ENCODE peak calls at places on chromosome 2, in four cellular contexts. U, J, H and R are unnamed samples.

GRCh38 chr2:189599245-189599644 is 18.7 kb upstream of the SLC40A1 start:
- DNase-seq in J (no peak), H (peak), U (no peak), R (no peak)

GRCh38 chr2:47990503-47990902 is 84.2 kb upstream of the FBXO11 start:
- DNase-seq in U (no peak), H (no peak), J (no peak), R (no peak)

GRCh38 chr2:66813976-66814375 is 379.1 kb downstream of the MEIS1 start:
- DNase-seq in U (no peak), J (no peak), H (no peak), R (no peak)

GRCh38 chr2:157264099-157264498 is 6.6 kb downstream of the GALNT5 start:
- DNase-seq in J (no peak), U (no peak), H (no peak), R (no peak)

GRCh38 chr2:156649596-156649995 is 213.4 kb downstream of the GPD2 start:
- DNase-seq in J (no peak), H (no peak), U (no peak), R (no peak)

GRCh38 chr2:74887961-74888670 is 54.2 kb downstream of the HK2 start:
- DNase-seq in H (no peak), U (no peak), J (no peak), R (no peak)

GRCh38 chr2:12700989-12701388 is 15.7 kb upstream of the TRIB2 start:
- DNase-seq in J (no peak), H (no peak), U (no peak), R (no peak)

GRCh38 chr2:158011055-158011771 is 90.5 kb upstream of the UPP2 start:
- DNase-seq in U (peak), J (no peak), H (peak), R (no peak)

GRCh38 chr2:223093436-223093839 is 41.4 kb downstream of the KCNE4 start:
- DNase-seq in J (no peak), U (no peak), H (peak), R (no peak)

GRCh38 chr2:205276071-205276777 is 406.1 kb upstream of the NRP2 start:
- DNase-seq in H (peak), U (no peak), J (no peak), R (no peak)
- H3K4me3 ChIP-seq in H (no peak), U (no peak), J (no peak), R (no peak)

DNA sequence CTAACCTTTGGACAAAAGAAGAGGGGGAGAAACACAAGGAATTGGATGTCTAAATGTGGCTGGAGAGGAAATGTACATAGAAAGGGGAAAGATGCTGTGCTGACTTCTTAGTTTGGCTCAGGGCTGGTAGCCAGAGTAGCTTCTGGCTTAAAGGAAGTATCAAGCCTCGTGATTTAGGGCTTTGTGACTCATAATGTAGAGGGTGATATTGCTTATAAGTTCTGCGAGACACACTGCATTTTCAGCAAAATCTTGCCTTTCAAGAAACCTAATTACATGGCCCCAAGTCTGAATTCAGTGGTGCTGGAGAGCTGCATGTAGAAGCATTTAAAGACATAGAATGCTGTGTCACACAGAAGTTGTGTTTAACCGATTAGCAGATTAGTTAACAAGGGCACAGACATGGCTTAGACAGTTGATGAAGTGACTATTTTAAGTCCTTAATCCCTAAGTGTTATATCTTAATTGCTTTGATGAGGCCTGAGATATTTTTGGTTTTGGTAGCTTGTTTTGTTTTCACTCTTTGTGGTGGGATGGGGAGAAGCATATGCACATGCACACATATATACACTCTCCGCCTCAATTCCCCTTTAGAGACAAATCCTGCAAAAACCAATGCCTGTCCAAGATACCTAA is 66.4 kb downstream of the EPAS1 start:
- DNase-seq in H (no peak), U (peak), J (no peak), R (no peak)
- H3K4me3 ChIP-seq in H (no peak), U (no peak), J (no peak), R (no peak)

GRCh38 chr2:127408807-127409099 is 9.5 kb upstream of the PROC start:
- DNase-seq in U (no peak), J (no peak), H (no peak), R (no peak)

GRCh38 chr2:127406454-127406853 is 11.8 kb upstream of the PROC start:
- DNase-seq in U (no peak), H (no peak), J (no peak), R (no peak)

GRCh38 chr2:127407661-127408003 is 10.6 kb upstream of the PROC start:
- DNase-seq in U (no peak), H (no peak), J (no peak), R (no peak)

GRCh38 chr2:127407091-127407490 is 11.1 kb upstream of the PROC start:
- DNase-seq in H (no peak), J (no peak), U (no peak), R (no peak)

DNA sequence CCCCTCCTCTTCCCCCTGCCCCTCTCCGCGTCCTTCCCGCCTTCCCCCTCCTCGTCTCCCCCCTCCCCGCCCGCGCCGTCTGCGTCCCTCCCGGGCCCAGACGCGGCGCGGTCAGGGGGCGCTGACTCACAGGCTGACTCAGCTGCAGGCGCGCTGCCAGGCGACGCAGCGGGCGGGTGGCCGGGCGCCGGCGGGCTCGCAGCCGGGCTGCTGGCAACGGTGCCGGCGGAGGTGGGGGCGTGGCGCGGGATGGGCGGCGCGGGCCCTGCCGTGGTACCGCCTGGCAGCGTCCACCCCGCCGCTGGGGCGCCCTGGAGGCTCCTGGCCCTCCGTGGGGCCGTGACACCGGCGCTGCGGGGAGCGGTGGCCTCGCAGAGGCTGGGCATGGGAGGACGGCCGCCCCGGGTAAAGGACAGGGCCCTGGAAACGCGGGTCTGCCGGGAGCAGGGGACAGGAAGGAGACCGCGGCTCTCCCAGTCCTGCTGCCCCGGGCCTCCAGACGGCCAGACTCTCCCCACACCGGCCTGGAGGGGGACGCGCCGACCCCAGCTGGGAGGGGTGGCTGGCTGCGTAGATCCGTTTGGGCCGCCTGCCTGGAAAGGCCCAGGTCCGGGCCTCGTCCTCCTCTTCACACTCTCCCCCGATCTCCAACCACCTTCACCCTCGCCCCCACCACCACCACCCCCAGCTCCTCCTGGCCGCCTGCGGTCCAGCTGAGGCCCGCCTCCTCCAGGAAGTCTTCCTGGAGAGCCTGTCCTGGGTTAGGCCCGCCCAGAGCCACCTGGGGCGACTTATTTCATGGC is 10.0 kb upstream of the PROC start:
- DNase-seq in U (peak), H (peak), J (no peak), R (no peak)
- H3K4me3 ChIP-seq in U (no peak), H (peak), J (peak), R (peak)

GRCh38 chr2:138359532-138359931 is 142.0 kb upstream of the SPOPL start:
- DNase-seq in H (no peak), J (no peak), U (no peak), R (no peak)

GRCh38 chr2:138369856-138370255 is 131.7 kb upstream of the SPOPL start:
- DNase-seq in H (no peak), J (no peak), U (no peak), R (no peak)

GRCh38 chr2:138365581-138365980 is 136.0 kb upstream of the SPOPL start:
- DNase-seq in J (no peak), H (no peak), U (no peak), R (no peak)

GRCh38 chr2:138364554-138365162 is 136.9 kb upstream of the SPOPL start:
- DNase-seq in J (no peak), H (no peak), U (no peak), R (no peak)
- H3K4me3 ChIP-seq in J (no peak), H (no peak), U (no peak), R (no peak)

GRCh38 chr2:134235771-134236170 is 18.1 kb upstream of the MGAT5 start:
- DNase-seq in U (no peak), H (peak), J (no peak), R (no peak)
- H3K4me3 ChIP-seq in U (no peak), H (no peak), J (no peak), R (no peak)

GRCh38 chr2:123077101-123077500 is 948.0 kb upstream of the CNTNAP5 start:
- DNase-seq in U (no peak), H (no peak), J (no peak), R (no peak)

GRCh38 chr2:123073371-123073770 is 951.7 kb upstream of the CNTNAP5 start:
- DNase-seq in H (no peak), J (no peak), U (no peak), R (no peak)

GRCh38 chr2:123073956-123074355 is 951.1 kb upstream of the CNTNAP5 start:
- DNase-seq in H (no peak), J (no peak), U (no peak), R (no peak)
- H3K4me3 ChIP-seq in H (no peak), J (no peak), U (no peak), R (no peak)

GRCh38 chr2:172380436-172381274 is 46.7 kb upstream of the ITGA6 start:
- DNase-seq in J (no peak), H (peak), U (no peak), R (no peak)

GRCh38 chr2:172375247-172375646 is 52.1 kb upstream of the ITGA6 start:
- DNase-seq in H (no peak), J (no peak), U (no peak), R (no peak)

GRCh38 chr2:172376505-172377125 is 50.8 kb upstream of the ITGA6 start:
- DNase-seq in U (no peak), J (no peak), H (no peak), R (no peak)

GRCh38 chr2:172377408-172377807 is 50.0 kb upstream of the ITGA6 start:
- DNase-seq in J (no peak), H (no peak), U (no peak), R (no peak)

DNA sequence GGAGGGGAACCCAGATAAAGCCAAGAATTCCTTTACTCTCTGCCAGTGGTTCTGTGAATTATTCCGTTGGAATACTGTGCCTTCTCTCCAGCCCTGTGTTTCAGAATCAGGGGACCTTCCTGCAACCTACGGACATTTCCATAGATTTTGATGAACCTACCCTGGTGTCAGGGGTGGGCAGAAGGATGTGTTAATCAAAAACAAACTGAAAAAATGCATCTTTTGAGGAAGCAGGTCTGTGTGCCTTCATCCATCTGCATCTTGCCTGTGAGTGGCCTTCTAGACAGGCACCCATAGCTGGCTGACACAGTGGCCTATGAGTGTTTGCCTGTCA is 46.1 kb upstream of the ITGA6 start:
- DNase-seq in J (no peak), U (no peak), H (no peak), R (no peak)
- H3K4me3 ChIP-seq in J (no peak), U (no peak), H (no peak), R (no peak)

GRCh38 chr2:187552959-187553681 is 1.1 kb downstream of the TFPI start:
- DNase-seq in J (no peak), H (no peak), U (peak), R (no peak)

GRCh38 chr2:187553908-187554703 is at the start of gene TFPI:
- DNase-seq in H (peak), J (no peak), U (no peak), R (no peak)

GRCh38 chr2:187552381-187552780 is 1.9 kb downstream of the TFPI start:
- DNase-seq in U (no peak), H (no peak), J (no peak), R (no peak)

GRCh38 chr2:187550797-187551306 is 3.4 kb downstream of the TFPI start:
- DNase-seq in J (no peak), U (no peak), H (no peak), R (no peak)

DNA sequence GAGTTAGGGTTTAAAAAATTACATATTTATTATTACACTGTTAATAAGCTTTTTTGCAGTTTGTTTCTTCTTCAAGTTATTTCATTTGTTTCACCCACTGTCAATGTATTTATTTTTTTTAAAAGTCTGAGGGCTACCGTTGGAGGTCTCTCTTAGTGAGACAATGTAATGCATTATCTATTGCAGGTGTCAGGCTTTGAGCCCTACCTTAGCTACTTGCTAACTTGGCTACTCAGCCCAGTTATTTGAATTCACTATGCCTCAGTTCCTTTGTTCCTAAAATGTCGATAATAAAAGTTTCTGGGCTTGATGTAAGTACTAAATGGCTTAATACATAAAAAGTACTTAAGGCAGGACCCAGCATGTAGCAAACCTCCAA is 458 bp upstream of the TFPI start:
- DNase-seq in J (no peak), H (no peak), U (no peak), R (no peak)
- H3K4me3 ChIP-seq in J (peak), H (no peak), U (no peak), R (no peak)

GRCh38 chr2:227473019-227473461 is 1.1 kb downstream of the AGFG1 start:
- DNase-seq in U (no peak), H (peak), J (no peak), R (no peak)
- H3K4me3 ChIP-seq in U (peak), H (peak), J (peak), R (peak)